ENCODE peak calls at places on chromosomes 7 and 10, in seven cellular contexts. One of them, this sample, is unnamed.
A peak's percentile ranks its signal among the peaks of the same experiment; 100 is the strongest.

GRCh38 chr10:113562108-113562507 is 9.3 kb downstream of the HABP2 start:
- DNase-seq in NCI-H1105: no peak
- DNase-seq in activated CD8-positive, alpha-beta T cell treated with anti-CD3 and anti-CD28 coated beads for 36 hours: no peak
- DNase-seq in stomach: no peak
- DNase-seq in NCI-H524: no peak
- DNase-seq in CD4-positive, CD25-positive, alpha-beta regulatory T cell: no peak
- DNase-seq in cardiac septum: no peak
- DNase-seq in this sample: no peak

GRCh38 chr7:42494722-42495121 is 257.7 kb upstream of the GLI3 start:
- DNase-seq in activated CD8-positive, alpha-beta T cell treated with anti-CD3 and anti-CD28 coated beads for 36 hours: no peak
- DNase-seq in CD4-positive, CD25-positive, alpha-beta regulatory T cell: no peak
- DNase-seq in cardiac septum: no peak
- DNase-seq in stomach: no peak
- DNase-seq in NCI-H1105: no peak
- DNase-seq in NCI-H524: no peak
- DNase-seq in this sample: no peak

GRCh38 chr7:45007571-45008328 is 7.7 kb downstream of the CCM2 start:
- DNase-seq in activated CD8-positive, alpha-beta T cell treated with anti-CD3 and anti-CD28 coated beads for 36 hours: peak; percentile 27
- DNase-seq in NCI-H1105: no peak
- DNase-seq in stomach: no peak
- DNase-seq in CD4-positive, CD25-positive, alpha-beta regulatory T cell: no peak
- DNase-seq in cardiac septum: no peak
- DNase-seq in NCI-H524: no peak
- DNase-seq in this sample: no peak

GRCh38 chr7:42972703-42973500 is 40.7 kb downstream of the MRPL32 start:
- DNase-seq in cardiac septum: no peak
- DNase-seq in stomach: peak; percentile 25
- DNase-seq in NCI-H1105: no peak
- DNase-seq in CD4-positive, CD25-positive, alpha-beta regulatory T cell: no peak
- DNase-seq in activated CD8-positive, alpha-beta T cell treated with anti-CD3 and anti-CD28 coated beads for 36 hours: no peak
- DNase-seq in NCI-H524: no peak
- DNase-seq in this sample: no peak

GRCh38 chr10:98425511-98426352 is 10.8 kb upstream of the PYROXD2 start:
- DNase-seq in stomach: peak; percentile 53
- DNase-seq in CD4-positive, CD25-positive, alpha-beta regulatory T cell: peak; percentile 35
- DNase-seq in NCI-H524: peak; percentile 6
- DNase-seq in activated CD8-positive, alpha-beta T cell treated with anti-CD3 and anti-CD28 coated beads for 36 hours: peak; percentile 70
- DNase-seq in cardiac septum: no peak
- DNase-seq in NCI-H1105: no peak
- DNase-seq in this sample: no peak

GRCh38 chr7:27108390-27109127 is 6.1 kb upstream of the HOXA2 start:
- DNase-seq in activated CD8-positive, alpha-beta T cell treated with anti-CD3 and anti-CD28 coated beads for 36 hours: no peak
- DNase-seq in cardiac septum: peak; percentile 76
- DNase-seq in NCI-H524: no peak
- DNase-seq in NCI-H1105: no peak
- DNase-seq in CD4-positive, CD25-positive, alpha-beta regulatory T cell: no peak
- DNase-seq in stomach: no peak
- DNase-seq in this sample: no peak

GRCh38 chr7:28847681-28848080 is 110.4 kb downstream of the TRIL start:
- DNase-seq in NCI-H1105: no peak
- DNase-seq in NCI-H524: no peak
- DNase-seq in CD4-positive, CD25-positive, alpha-beta regulatory T cell: no peak
- DNase-seq in stomach: no peak
- DNase-seq in activated CD8-positive, alpha-beta T cell treated with anti-CD3 and anti-CD28 coated beads for 36 hours: no peak
- DNase-seq in cardiac septum: no peak
- DNase-seq in this sample: no peak

GRCh38 chr7:90603346-90603745 is 7.2 kb downstream of the CDK14 start:
- DNase-seq in stomach: no peak
- DNase-seq in CD4-positive, CD25-positive, alpha-beta regulatory T cell: no peak
- DNase-seq in NCI-H1105: no peak
- DNase-seq in activated CD8-positive, alpha-beta T cell treated with anti-CD3 and anti-CD28 coated beads for 36 hours: no peak
- DNase-seq in cardiac septum: no peak
- DNase-seq in NCI-H524: no peak
- DNase-seq in this sample: no peak

GRCh38 chr7:816751-817671 is 15.3 kb upstream of the SUN1 start:
- DNase-seq in NCI-H1105: peak; percentile 20
- DNase-seq in stomach: no peak
- DNase-seq in CD4-positive, CD25-positive, alpha-beta regulatory T cell: peak; percentile 13
- DNase-seq in activated CD8-positive, alpha-beta T cell treated with anti-CD3 and anti-CD28 coated beads for 36 hours: peak; percentile 73
- DNase-seq in cardiac septum: no peak
- DNase-seq in NCI-H524: peak; percentile 31
- DNase-seq in this sample: no peak

GRCh38 chr10:118020365-118020764 is 26.4 kb downstream of the RAB11FIP2 start:
- DNase-seq in activated CD8-positive, alpha-beta T cell treated with anti-CD3 and anti-CD28 coated beads for 36 hours: no peak
- DNase-seq in NCI-H524: no peak
- DNase-seq in cardiac septum: no peak
- DNase-seq in stomach: no peak
- DNase-seq in CD4-positive, CD25-positive, alpha-beta regulatory T cell: no peak
- DNase-seq in NCI-H1105: no peak
- DNase-seq in this sample: no peak

GRCh38 chr7:42247301-42247700 is 10.3 kb upstream of the GLI3 start:
- DNase-seq in cardiac septum: no peak
- DNase-seq in CD4-positive, CD25-positive, alpha-beta regulatory T cell: no peak
- DNase-seq in activated CD8-positive, alpha-beta T cell treated with anti-CD3 and anti-CD28 coated beads for 36 hours: no peak
- DNase-seq in stomach: no peak
- DNase-seq in NCI-H524: no peak
- DNase-seq in NCI-H1105: no peak
- DNase-seq in this sample: no peak

GRCh38 chr10:103849880-103850571 is 5.3 kb downstream of the SH3PXD2A start:
- DNase-seq in CD4-positive, CD25-positive, alpha-beta regulatory T cell: no peak
- DNase-seq in NCI-H1105: no peak
- DNase-seq in cardiac septum: no peak
- DNase-seq in stomach: no peak
- DNase-seq in activated CD8-positive, alpha-beta T cell treated with anti-CD3 and anti-CD28 coated beads for 36 hours: no peak
- DNase-seq in NCI-H524: no peak
- DNase-seq in this sample: no peak

GRCh38 chr10:123013456-123014419 is 4.9 kb downstream of the ACADSB start:
- DNase-seq in NCI-H1105: no peak
- DNase-seq in NCI-H524: no peak
- DNase-seq in stomach: no peak
- DNase-seq in activated CD8-positive, alpha-beta T cell treated with anti-CD3 and anti-CD28 coated beads for 36 hours: no peak
- DNase-seq in cardiac septum: no peak
- DNase-seq in CD4-positive, CD25-positive, alpha-beta regulatory T cell: no peak
- DNase-seq in this sample: no peak

GRCh38 chr7:158995514-158995913 is 139.2 kb downstream of the DYNC2I1 start:
- DNase-seq in NCI-H1105: no peak
- DNase-seq in stomach: no peak
- DNase-seq in NCI-H524: no peak
- DNase-seq in cardiac septum: no peak
- DNase-seq in CD4-positive, CD25-positive, alpha-beta regulatory T cell: no peak
- DNase-seq in activated CD8-positive, alpha-beta T cell treated with anti-CD3 and anti-CD28 coated beads for 36 hours: no peak
- DNase-seq in this sample: no peak

GRCh38 chr10:97708976-97709745 is 4.4 kb upstream of the MARVELD1 start:
- DNase-seq in stomach: peak; percentile 72
- DNase-seq in CD4-positive, CD25-positive, alpha-beta regulatory T cell: no peak
- DNase-seq in activated CD8-positive, alpha-beta T cell treated with anti-CD3 and anti-CD28 coated beads for 36 hours: peak; percentile 65
- DNase-seq in NCI-H524: peak; percentile 2
- DNase-seq in cardiac septum: peak; percentile 81
- DNase-seq in NCI-H1105: peak; percentile 11
- DNase-seq in this sample: no peak

GRCh38 chr10:5968037-5968680 is 9.2 kb downstream of the IL15RA start:
- DNase-seq in NCI-H1105: no peak
- DNase-seq in stomach: peak; percentile 11
- DNase-seq in CD4-positive, CD25-positive, alpha-beta regulatory T cell: no peak
- DNase-seq in cardiac septum: peak; percentile 38
- DNase-seq in NCI-H524: peak; percentile 17
- DNase-seq in activated CD8-positive, alpha-beta T cell treated with anti-CD3 and anti-CD28 coated beads for 36 hours: no peak
- DNase-seq in this sample: no peak

GRCh38 chr7:155830961-155831806 is 18.9 kb upstream of the SHH start:
- DNase-seq in cardiac septum: no peak
- DNase-seq in activated CD8-positive, alpha-beta T cell treated with anti-CD3 and anti-CD28 coated beads for 36 hours: no peak
- DNase-seq in CD4-positive, CD25-positive, alpha-beta regulatory T cell: no peak
- DNase-seq in NCI-H524: no peak
- DNase-seq in NCI-H1105: no peak
- DNase-seq in stomach: no peak
- DNase-seq in this sample: no peak

GRCh38 chr10:119762805-119763798 is 37.3 kb downstream of the INPP5F start:
- DNase-seq in NCI-H1105: no peak
- DNase-seq in activated CD8-positive, alpha-beta T cell treated with anti-CD3 and anti-CD28 coated beads for 36 hours: no peak
- DNase-seq in CD4-positive, CD25-positive, alpha-beta regulatory T cell: no peak
- DNase-seq in cardiac septum: no peak
- DNase-seq in stomach: no peak
- DNase-seq in NCI-H524: no peak
- DNase-seq in this sample: no peak

GRCh38 chr10:122232781-122233180 is 38.3 kb upstream of the BTBD16 start:
- DNase-seq in NCI-H524: peak; percentile 0
- DNase-seq in stomach: no peak
- DNase-seq in cardiac septum: no peak
- DNase-seq in CD4-positive, CD25-positive, alpha-beta regulatory T cell: no peak
- DNase-seq in NCI-H1105: no peak
- DNase-seq in activated CD8-positive, alpha-beta T cell treated with anti-CD3 and anti-CD28 coated beads for 36 hours: no peak
- DNase-seq in this sample: no peak

GRCh38 chr7:82257118-82257695 is 186.4 kb downstream of the CACNA2D1 start:
- DNase-seq in stomach: no peak
- DNase-seq in NCI-H524: no peak
- DNase-seq in NCI-H1105: peak; percentile 66
- DNase-seq in CD4-positive, CD25-positive, alpha-beta regulatory T cell: no peak
- DNase-seq in activated CD8-positive, alpha-beta T cell treated with anti-CD3 and anti-CD28 coated beads for 36 hours: no peak
- DNase-seq in cardiac septum: no peak
- DNase-seq in this sample: no peak

GRCh38 chr7:86600506-86601290 is 43.0 kb upstream of the GRM3 start:
- DNase-seq in NCI-H524: no peak
- DNase-seq in stomach: no peak
- DNase-seq in CD4-positive, CD25-positive, alpha-beta regulatory T cell: no peak
- DNase-seq in activated CD8-positive, alpha-beta T cell treated with anti-CD3 and anti-CD28 coated beads for 36 hours: no peak
- DNase-seq in NCI-H1105: no peak
- DNase-seq in cardiac septum: no peak
- DNase-seq in this sample: no peak

GRCh38 chr10:16843252-16843870 is 26.1 kb upstream of the RSU1 start:
- DNase-seq in NCI-H524: peak; percentile 43
- DNase-seq in cardiac septum: no peak
- DNase-seq in NCI-H1105: peak; percentile 19
- DNase-seq in stomach: no peak
- DNase-seq in activated CD8-positive, alpha-beta T cell treated with anti-CD3 and anti-CD28 coated beads for 36 hours: no peak
- DNase-seq in CD4-positive, CD25-positive, alpha-beta regulatory T cell: peak; percentile 70
- DNase-seq in this sample: peak; percentile 16

GRCh38 chr10:87978166-87978565 is 114.7 kb downstream of the PTEN start:
- DNase-seq in activated CD8-positive, alpha-beta T cell treated with anti-CD3 and anti-CD28 coated beads for 36 hours: no peak
- DNase-seq in cardiac septum: no peak
- DNase-seq in CD4-positive, CD25-positive, alpha-beta regulatory T cell: no peak
- DNase-seq in NCI-H524: no peak
- DNase-seq in stomach: no peak
- DNase-seq in NCI-H1105: no peak
- DNase-seq in this sample: no peak

GRCh38 chr10:70228503-70228902 is 4.7 kb downstream of the PPA1 start:
- DNase-seq in NCI-H524: no peak
- DNase-seq in stomach: no peak
- DNase-seq in CD4-positive, CD25-positive, alpha-beta regulatory T cell: no peak
- DNase-seq in cardiac septum: no peak
- DNase-seq in activated CD8-positive, alpha-beta T cell treated with anti-CD3 and anti-CD28 coated beads for 36 hours: no peak
- DNase-seq in NCI-H1105: no peak
- DNase-seq in this sample: no peak

GRCh38 chr10:56973766-56974165 is 612.7 kb upstream of the ZWINT start:
- DNase-seq in cardiac septum: no peak
- DNase-seq in activated CD8-positive, alpha-beta T cell treated with anti-CD3 and anti-CD28 coated beads for 36 hours: no peak
- DNase-seq in NCI-H1105: no peak
- DNase-seq in stomach: no peak
- DNase-seq in CD4-positive, CD25-positive, alpha-beta regulatory T cell: no peak
- DNase-seq in NCI-H524: peak; percentile 5
- DNase-seq in this sample: no peak

GRCh38 chr7:17339952-17340351 is 41.5 kb downstream of the AHR start:
- DNase-seq in NCI-H524: no peak
- DNase-seq in stomach: no peak
- DNase-seq in cardiac septum: no peak
- DNase-seq in CD4-positive, CD25-positive, alpha-beta regulatory T cell: no peak
- DNase-seq in activated CD8-positive, alpha-beta T cell treated with anti-CD3 and anti-CD28 coated beads for 36 hours: no peak
- DNase-seq in NCI-H1105: no peak
- DNase-seq in this sample: no peak

GRCh38 chr7:75727881-75728592 is 10.7 kb downstream of the HIP1 start:
- DNase-seq in NCI-H524: no peak
- DNase-seq in NCI-H1105: peak; percentile 92
- DNase-seq in CD4-positive, CD25-positive, alpha-beta regulatory T cell: peak; percentile 34
- DNase-seq in activated CD8-positive, alpha-beta T cell treated with anti-CD3 and anti-CD28 coated beads for 36 hours: peak; percentile 53
- DNase-seq in stomach: peak; percentile 90
- DNase-seq in cardiac septum: no peak
- DNase-seq in this sample: no peak

GRCh38 chr7:98705620-98706019 is 88.5 kb downstream of the NPTX2 start:
- DNase-seq in activated CD8-positive, alpha-beta T cell treated with anti-CD3 and anti-CD28 coated beads for 36 hours: no peak
- DNase-seq in NCI-H1105: no peak
- DNase-seq in cardiac septum: no peak
- DNase-seq in NCI-H524: no peak
- DNase-seq in stomach: no peak
- DNase-seq in CD4-positive, CD25-positive, alpha-beta regulatory T cell: no peak
- DNase-seq in this sample: no peak